ENCODE peak calls at places on chromosomes 2 and 18, in ten cellular contexts. D is AG04450, S is AG09309, F is fibroblast of pulmonary artery, J is lung, A is Caco-2, X is vagina, K is cardiac muscle cell, U is cardiac fibroblast, B is OCI-LY7. Z is an unnamed sample.

GRCh38 chr2:43798300-43798699 is 24.5 kb downstream of the DYNC2LI1 start:
- DNase-seq in U (peak), J (no peak), F (no peak), X (no peak), S (no peak), A (no peak), D (no peak), K (peak), B (no peak), Z (no peak)

GRCh38 chr2:201879986-201880385 is 73.6 kb downstream of the CDK15 start:
- DNase-seq in K (no peak), B (no peak), A (no peak), U (no peak), D (no peak), J (no peak), X (no peak), S (no peak), F (no peak), Z (no peak)

GRCh38 chr2:3648652-3649177 is 9.3 kb upstream of the ALLC start:
- DNase-seq in B (no peak), J (no peak), D (no peak), X (no peak), U (no peak), K (no peak), A (no peak), F (no peak), S (no peak), Z (no peak)

GRCh38 chr2:232321156-232321816 is 57.3 kb upstream of the ALPP start:
- DNase-seq in S (no peak), F (no peak), K (no peak), B (no peak), U (no peak), X (no peak), A (no peak), D (no peak), J (no peak), Z (no peak)

GRCh38 chr2:203626952-203627681 is 79.3 kb upstream of the CD28 start:
- DNase-seq in K (peak), F (peak), X (no peak), J (no peak), U (peak), D (peak), B (no peak), S (peak), A (no peak), Z (peak)

GRCh38 chr18:48851563-48851962 is 99.2 kb downstream of the SMAD7 start:
- DNase-seq in A (no peak), D (no peak), F (peak), J (no peak), U (no peak), K (peak), X (no peak), S (no peak), B (no peak), Z (no peak)

GRCh38 chr2:239725551-239725890 is 299.6 kb downstream of the NDUFA10 start:
- DNase-seq in J (no peak), S (no peak), U (no peak), D (no peak), X (no peak), B (no peak), A (no peak), F (no peak), K (no peak), Z (no peak)

GRCh38 chr2:68925298-68925885 is 27.3 kb downstream of the GKN2 start:
- DNase-seq in J (no peak), U (peak), X (no peak), A (peak), D (no peak), K (peak), B (peak), F (peak), S (no peak), Z (peak)

GRCh38 chr18:1273469-1273868 is 368.8 kb downstream of the ADCYAP1 start:
- DNase-seq in F (no peak), S (no peak), B (no peak), J (no peak), X (no peak), U (no peak), K (no peak), D (no peak), A (no peak), Z (no peak)

GRCh38 chr2:226798422-226799210 is 1.0 kb downstream of the IRS1 start:
- DNase-seq in X (peak), J (peak), S (no peak), U (peak), K (peak), D (no peak), B (peak), F (peak), A (no peak), Z (peak)

GRCh38 chr2:147782521-147782920 is 62.3 kb upstream of the ACVR2A start:
- DNase-seq in F (peak), J (no peak), D (no peak), X (no peak), A (no peak), K (peak), S (no peak), B (no peak), U (peak), Z (peak)

GRCh38 chr2:84181927-84182326 is 277.2 kb downstream of the SUCLG1 start:
- DNase-seq in A (no peak), U (no peak), X (no peak), F (no peak), B (no peak), J (no peak), K (no peak), D (no peak), S (no peak), Z (no peak)

GRCh38 chr2:17643031-17643615 is 102.6 kb downstream of the VSNL1 start:
- DNase-seq in F (peak), B (no peak), U (peak), A (no peak), J (peak), D (peak), S (peak), X (no peak), K (peak), Z (peak)

GRCh38 chr2:197205590-197206215 is 104.9 kb downstream of the ANKRD44 start:
- DNase-seq in S (no peak), D (no peak), J (no peak), F (no peak), B (peak), U (no peak), X (no peak), K (no peak), A (no peak), Z (no peak)

GRCh38 chr2:69686855-69687254 is 43.3 kb upstream of the AAK1 start:
- DNase-seq in X (no peak), B (no peak), A (peak), K (no peak), S (no peak), U (no peak), J (no peak), F (no peak), D (no peak), Z (no peak)

GRCh38 chr2:55364189-55365055 is 55.2 kb downstream of the CCDC88A start:
- DNase-seq in X (no peak), A (no peak), B (no peak), J (peak), U (peak), F (peak), K (peak), D (peak), S (peak), Z (peak)

GRCh38 chr2:65681503-65681902 is 249.1 kb upstream of the SPRED2 start:
- DNase-seq in F (no peak), B (no peak), K (no peak), S (no peak), J (no peak), D (no peak), U (no peak), A (no peak), X (no peak), Z (no peak)

GRCh38 chr2:15748736-15749323 is 157.2 kb downstream of the DDX1 start:
- DNase-seq in A (peak), D (no peak), J (no peak), B (peak), U (peak), F (peak), S (no peak), K (peak), X (no peak), Z (no peak)
- TF ChIP-seq CTCF in A (peak), D (peak), J (no peak), B (peak), U (peak), F (peak), S (no peak), K (peak), X (no peak), Z (peak)

DNA sequence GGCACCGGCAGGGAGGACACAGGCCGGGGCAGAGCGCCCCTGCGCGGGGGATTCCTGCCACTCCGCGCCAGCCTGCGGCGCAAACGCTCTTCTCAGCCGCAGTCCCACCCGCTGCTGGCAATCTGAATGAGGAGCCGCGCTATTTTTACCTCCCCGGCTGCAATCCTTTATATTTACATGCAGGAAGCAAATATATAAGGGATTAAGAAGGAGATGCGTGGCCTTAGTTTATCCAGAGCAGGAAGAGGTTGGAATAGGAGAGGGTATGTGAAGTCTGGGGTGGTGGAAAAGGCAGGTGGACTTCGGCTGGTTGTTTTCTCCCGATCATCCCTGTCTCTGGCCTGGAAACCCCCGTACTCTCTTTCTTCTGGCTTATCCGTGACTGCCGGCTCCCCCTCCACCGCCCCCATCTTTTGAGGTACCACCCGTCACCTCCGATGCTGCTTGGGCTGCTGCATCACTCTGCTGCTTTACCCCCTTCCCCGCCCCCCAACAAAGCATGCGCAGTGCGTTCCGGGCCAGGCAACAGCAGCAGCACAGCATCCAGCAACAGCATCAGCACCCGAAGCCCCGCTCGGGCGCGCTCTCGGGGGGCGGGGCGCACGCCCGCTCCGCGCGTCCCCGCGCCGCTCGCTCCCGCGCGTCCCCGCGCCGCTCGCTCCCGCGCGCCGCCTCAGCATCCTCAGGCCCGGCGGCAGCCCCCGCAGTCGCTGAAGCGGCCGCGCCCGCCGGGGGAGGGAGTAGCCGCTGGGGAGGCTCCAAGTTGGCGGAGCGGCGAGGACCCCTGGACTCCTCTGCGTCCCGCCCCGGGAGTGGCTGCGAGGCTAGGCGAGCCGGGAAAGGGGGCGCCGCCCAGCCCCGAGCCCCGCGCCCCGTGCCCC is at the start of gene ADAM23:
- DNase-seq in A (peak), J (no peak), F (peak), S (no peak), U (peak), D (no peak), X (no peak), B (peak), K (peak), Z (peak)
- H3K4me3 ChIP-seq in A (peak), J (peak), F (peak), S (peak), U (peak), D (peak), X (peak), B (peak), K (peak), Z (peak)

GRCh38 chr2:166695154-166695553 is 193.1 kb upstream of the XIRP2 start:
- DNase-seq in B (no peak), D (no peak), X (no peak), A (no peak), U (no peak), S (no peak), F (no peak), J (no peak), K (no peak), Z (no peak)

GRCh38 chr2:166700079-166700478 is 188.2 kb upstream of the XIRP2 start:
- DNase-seq in D (no peak), F (no peak), U (peak), A (no peak), J (no peak), K (peak), S (no peak), X (no peak), B (no peak), Z (no peak)
- TF ChIP-seq CTCF in D (peak), F (no peak), U (peak), A (no peak), J (no peak), K (no peak), S (no peak), X (no peak), B (peak), Z (no peak)

DNA sequence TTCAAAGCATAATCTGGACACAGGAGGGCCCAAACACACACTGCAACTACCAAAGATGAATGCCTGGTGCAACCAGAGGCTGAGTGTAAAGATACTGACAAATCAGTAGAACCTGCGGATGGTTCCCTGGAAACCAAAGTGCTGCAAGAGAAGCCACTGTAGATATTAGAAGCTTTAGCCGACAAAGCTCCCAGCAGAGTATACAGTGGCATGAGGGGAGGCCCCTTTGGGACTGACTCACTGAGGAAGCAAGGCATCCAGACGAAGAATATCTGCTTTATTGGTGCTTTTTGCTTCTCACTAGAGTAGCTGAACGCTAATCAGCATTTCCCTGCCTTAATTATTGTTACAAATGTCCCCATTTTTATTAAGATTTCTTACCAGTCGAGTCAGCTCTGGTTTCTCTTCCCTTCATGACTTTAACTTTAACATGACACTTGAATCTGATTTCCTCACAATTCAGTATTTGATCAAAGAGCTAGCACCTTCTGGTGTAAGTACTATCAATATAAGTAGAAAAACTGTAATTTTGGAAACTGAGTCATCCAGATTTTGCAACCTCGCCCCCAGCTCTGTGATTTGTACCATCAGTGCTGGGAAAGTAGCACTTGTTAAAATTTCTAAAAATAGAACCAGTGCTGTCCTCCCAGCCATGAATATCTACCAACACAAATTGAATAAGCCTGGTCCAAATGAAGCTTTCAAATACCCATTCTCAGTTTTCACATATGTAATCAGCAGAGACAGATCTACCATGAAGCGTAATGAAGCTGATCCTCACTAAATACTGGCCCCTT is 34.2 kb downstream of the FIGN start:
- DNase-seq in U (no peak), S (no peak), X (no peak), F (no peak), K (no peak), B (no peak), A (no peak), J (no peak), D (no peak), Z (no peak)
- H3K4me3 ChIP-seq in U (no peak), S (no peak), X (no peak), F (no peak), K (no peak), B (no peak), A (no peak), J (no peak), D (no peak), Z (no peak)

DNA sequence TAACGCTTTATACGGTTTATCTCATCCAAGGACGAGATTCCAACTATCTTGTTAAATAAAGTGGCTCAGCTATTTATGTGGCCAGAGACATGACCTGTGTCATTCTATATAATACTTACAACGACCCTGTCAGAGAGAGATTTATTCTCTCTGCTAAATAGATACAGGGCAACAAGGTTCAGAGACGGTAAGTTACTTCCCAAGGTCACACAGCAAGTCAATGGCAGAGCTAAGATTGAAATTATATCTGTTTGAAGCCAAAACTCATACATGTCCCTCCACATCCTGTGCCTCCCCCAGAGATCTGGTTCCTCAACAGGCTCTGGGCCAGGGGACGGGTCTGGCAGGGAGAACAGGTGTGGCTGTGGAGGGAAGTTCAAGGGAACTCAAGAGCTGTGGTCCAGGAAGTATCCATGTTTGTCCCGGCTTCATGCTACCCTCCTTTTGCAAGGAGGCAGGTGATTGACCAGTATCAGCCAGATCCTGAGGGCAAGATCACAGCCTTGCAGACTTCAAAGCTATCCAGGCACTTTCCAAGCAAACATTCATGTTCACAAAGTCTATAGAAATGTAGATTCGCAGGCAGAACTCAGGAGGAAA is 99.8 kb downstream of the CAPN13 start:
- DNase-seq in J (peak), X (peak), U (no peak), F (no peak), K (no peak), S (no peak), D (no peak), A (no peak), B (no peak), Z (no peak)
- TF ChIP-seq CTCF in J (no peak), X (no peak), U (no peak), F (no peak), K (peak), S (no peak), D (no peak), A (no peak), B (peak), Z (no peak)

GRCh38 chr2:133240505-133241230 is 327.6 kb downstream of the NCKAP5 start:
- DNase-seq in F (no peak), K (no peak), A (no peak), D (no peak), J (no peak), S (no peak), X (no peak), B (no peak), U (no peak), Z (peak)
- H3K4me3 ChIP-seq in F (no peak), K (no peak), A (no peak), D (peak), J (no peak), S (peak), X (peak), B (no peak), U (peak), Z (peak)

Z was measured in foreskin fibroblast.